ENCODE peak calls at places on chromosomes 4 and X, in six cellular contexts. M, S, K, G, A and E are unnamed samples.
A peak's percentile ranks its signal among the peaks of the same experiment; 100 is the strongest.

GRCh38 chrX:110218591-110218990 is 99.3 kb downstream of the AMMECR1 start:
- DNase-seq in S (no peak), G (no peak), K (no peak), A (peak; percentile 27), M (peak; percentile 83), E (no peak)

GRCh38 chr4:122309988-122310626 is 68.7 kb upstream of the ADAD1 start:
- DNase-seq in K (no peak), A (peak; percentile 13), S (peak; percentile 17), G (no peak), M (peak; percentile 35), E (no peak)

GRCh38 chr4:142040043-142040442 is 403.7 kb downstream of the IL15 start:
- DNase-seq in S (no peak), K (no peak), M (no peak), A (no peak), G (no peak), E (no peak)

GRCh38 chr4:185468999-185469398 is 2.5 kb downstream of the CCDC110 start:
- DNase-seq in M (no peak), S (no peak), G (no peak), A (no peak), K (no peak), E (no peak)

GRCh38 chr4:6501171-6501570 is 28.8 kb upstream of the PPP2R2C start:
- DNase-seq in M (no peak), A (no peak), K (no peak), S (no peak), G (no peak), E (no peak)

GRCh38 chrX:54248309-54248708 is 65.3 kb upstream of the FAM120C start:
- DNase-seq in G (no peak), S (no peak), K (peak; percentile 9), A (peak; percentile 20), M (peak; percentile 29), E (no peak)

GRCh38 chrX:139844163-139844562 is 88.7 kb downstream of the ATP11C start:
- DNase-seq in M (no peak), K (no peak), G (no peak), A (no peak), S (no peak), E (no peak)

GRCh38 chr4:98657531-98658286 is 702 bp downstream of the TSPAN5 start:
- DNase-seq in M (peak; percentile 69), G (peak; percentile 35), K (peak; percentile 79), S (peak; percentile 76), A (peak; percentile 75), E (no peak)

GRCh38 chr4:24303926-24304325 is 280.4 kb downstream of the DHX15 start:
- DNase-seq in K (no peak), A (no peak), G (no peak), S (no peak), M (no peak), E (no peak)

GRCh38 chrX:107597264-107597663 is 31.0 kb upstream of the PRPS1 start:
- DNase-seq in S (no peak), M (no peak), G (no peak), K (no peak), A (no peak), E (no peak)

GRCh38 chr4:57110635-57111546 is 706 bp upstream of the IGFBP7 start:
- DNase-seq in K (peak; percentile 45), A (peak; percentile 83), G (peak; percentile 94), M (peak; percentile 79), S (peak; percentile 74), E (peak; percentile 67)

GRCh38 chr4:6372649-6373525 is 99.5 kb downstream of the PPP2R2C start:
- DNase-seq in G (peak; percentile 6), A (no peak), S (no peak), M (peak; percentile 20), K (peak; percentile 49), E (no peak)

GRCh38 chr4:8886625-8887406 is 15.2 kb upstream of the HMX1 start:
- DNase-seq in K (no peak), M (no peak), A (no peak), G (no peak), S (no peak), E (no peak)

GRCh38 chrX:112687189-112687691 is 7.5 kb upstream of the LHFPL1 start:
- DNase-seq in K (no peak), M (peak; percentile 62), A (no peak), S (no peak), G (no peak), E (peak; percentile 2)

GRCh38 chrX:52574416-52575275 is 57.8 kb upstream of the XAGE1B start:
- DNase-seq in K (peak; percentile 41), G (no peak), S (peak; percentile 19), A (peak; percentile 60), M (peak; percentile 69), E (peak; percentile 34)

GRCh38 chr4:61734409-61734808 is 534.3 kb downstream of the ADGRL3 start:
- DNase-seq in A (no peak), G (no peak), M (no peak), K (no peak), S (no peak), E (no peak)

GRCh38 chrX:44651347-44651746 is 108.7 kb upstream of the FUNDC1 start:
- DNase-seq in K (no peak), S (peak; percentile 15), A (no peak), G (no peak), M (no peak), E (no peak)

GRCh38 chr4:99594818-99595217 is 20.2 kb downstream of the MTTP start:
- DNase-seq in M (no peak), G (no peak), K (no peak), S (no peak), A (no peak), E (no peak)

GRCh38 chrX:26783512-26784225 is 567.7 kb downstream of the MAGEB5 start:
- DNase-seq in M (peak; percentile 30), K (peak; percentile 20), S (peak; percentile 1), G (peak; percentile 18), A (peak; percentile 20), E (peak; percentile 1)

GRCh38 chr4:44016582-44017421 is 431.8 kb downstream of the KCTD8 start:
- DNase-seq in A (peak; percentile 25), K (no peak), M (peak; percentile 7), S (no peak), G (no peak), E (no peak)

GRCh38 chr4:158236304-158237030 is 26.2 kb downstream of the TMEM144 start:
- DNase-seq in G (no peak), M (peak; percentile 20), S (peak; percentile 80), A (no peak), K (no peak), E (no peak)

GRCh38 chrX:70331161-70331560 is 41.3 kb downstream of the KIF4A start:
- DNase-seq in M (peak; percentile 62), G (no peak), A (peak; percentile 26), S (no peak), K (no peak), E (peak; percentile 19)

GRCh38 chr4:168725935-168726334 is 229.1 kb downstream of the PALLD start:
- DNase-seq in A (no peak), M (no peak), S (no peak), K (no peak), G (no peak), E (no peak)

GRCh38 chr4:183347586-183347985 is 25.4 kb upstream of the CLDN24 start:
- DNase-seq in M (no peak), G (no peak), A (no peak), K (no peak), S (no peak), E (no peak)

GRCh38 chr4:182616476-182616875 is 300.7 kb downstream of the DCTD start:
- DNase-seq in A (no peak), K (no peak), G (no peak), M (no peak), S (no peak), E (no peak)

GRCh38 chr4:80235451-80235850 is 31.0 kb upstream of the FGF5 start:
- DNase-seq in A (peak; percentile 58), M (peak; percentile 52), G (no peak), S (no peak), K (no peak), E (no peak)

GRCh38 chrX:83593634-83594294 is 85.7 kb downstream of the POU3F4 start:
- DNase-seq in A (no peak), K (no peak), M (no peak), S (no peak), G (no peak), E (no peak)

GRCh38 chr4:27186710-27187109 is 326.1 kb downstream of the STIM2 start:
- DNase-seq in A (no peak), S (no peak), G (no peak), K (no peak), M (no peak), E (no peak)

GRCh38 chr4:6474705-6475457 is 2.5 kb upstream of the PPP2R2C start:
- DNase-seq in M (no peak), A (no peak), S (no peak), K (no peak), G (no peak), E (no peak)